ENCODE peak calls at places on chromosome 17, in seven cellular contexts. Z is HFF-Myc; E is amniotic stem cell; U is hepatocyte; P is activated T-cell treated with anti-CD3 and anti-CD28 coated beads, Interleukin-2, amount 50 U/mL, for 4 hours; X is left ventricle myocardium inferior; J is NCI-H69. Q is an unnamed sample.

GRCh38 chr17:51251010-51251409 is 8.8 kb downstream of the MBTD1 start:
- DNase-seq in Z (no peak), E (no peak), U (no peak), P (no peak), X (no peak), J (no peak), Q (no peak)

GRCh38 chr17:6853764-6854442 is 22.4 kb upstream of the TEKT1 start:
- DNase-seq in Z (no peak), E (no peak), U (peak), P (peak), X (no peak), J (peak), Q (no peak)

GRCh38 chr17:27244481-27245223 is 49.3 kb upstream of the WSB1 start:
- DNase-seq in Z (peak), E (peak), U (peak), P (no peak), X (peak), J (no peak), Q (peak)

GRCh38 chr17:16040710-16041251 is 41.2 kb downstream of the TTC19 start:
- DNase-seq in Z (no peak), E (peak), U (peak), P (no peak), X (no peak), J (no peak), Q (no peak)

GRCh38 chr17:17792551-17793377 is 44.0 kb downstream of the SREBF1 start:
- DNase-seq in Z (no peak), E (no peak), U (peak), P (peak), X (no peak), J (peak), Q (no peak)

GRCh38 chr17:32350662-32351418 is 883 bp downstream of the ZNF207 start:
- DNase-seq in Z (no peak), E (peak), U (peak), P (peak), X (no peak), J (peak), Q (no peak)

GRCh38 chr17:78883090-78883532 is 19.9 kb downstream of the CEP295NL start:
- DNase-seq in Z (peak), E (peak), U (peak), P (no peak), X (peak), J (no peak), Q (peak)

GRCh38 chr17:82435103-82435502 is 15.4 kb downstream of the CYBC1 start:
- DNase-seq in Z (no peak), E (no peak), U (no peak), P (no peak), X (no peak), J (no peak), Q (no peak)

GRCh38 chr17:76635659-76636360 is 7.7 kb downstream of the ST6GALNAC1 start:
- DNase-seq in Z (no peak), E (no peak), U (no peak), P (no peak), X (no peak), J (no peak), Q (no peak)

GRCh38 chr17:74185786-74186185 is 17.7 kb upstream of the RPL38 start:
- DNase-seq in Z (no peak), E (no peak), U (no peak), P (no peak), X (no peak), J (peak), Q (no peak)

GRCh38 chr17:78384479-78385175 is 6.2 kb downstream of the PGS1 start:
- DNase-seq in Z (no peak), E (no peak), U (no peak), P (no peak), X (no peak), J (no peak), Q (no peak)

GRCh38 chr17:33980193-33980592 is 274.9 kb upstream of the CCL2 start:
- DNase-seq in Z (no peak), E (no peak), U (no peak), P (no peak), X (no peak), J (no peak), Q (no peak)